ENCODE peak calls at places on chromosomes 1 and 21, in four cellular contexts. N is K562, D is GM12878, C is HCT116. Y is an unnamed sample.

GRCh38 chr1:180213401-180214177 is 16.5 kb upstream of the LHX4 start:
- DNase-seq in D (peak; percentile 20), C (no peak), N (peak; percentile 100), Y (no peak)

GRCh38 chr1:109874445-109874844 is 36.2 kb upstream of the CSF1 start:
- DNase-seq in D (no peak), N (no peak), C (no peak), Y (no peak)

GRCh38 chr1:174800221-174800791 is 199.4 kb upstream of the CACYBP start:
- DNase-seq in C (no peak), D (no peak), N (no peak), Y (no peak)

GRCh38 chr1:161228032-161228431 is 2.2 kb downstream of the TOMM40L start:
- DNase-seq in N (no peak), D (no peak), C (no peak), Y (no peak)

GRCh38 chr1:25912076-25912831 is 6.0 kb upstream of the STMN1 start:
- DNase-seq in N (no peak), D (no peak), C (no peak), Y (no peak)

GRCh38 chr1:29691499-29691898 is 455.2 kb downstream of the PTPRU start:
- DNase-seq in N (no peak), C (no peak), D (no peak), Y (no peak)

GRCh38 chr1:83818916-83819315 is 180.0 kb downstream of the TTLL7 start:
- DNase-seq in N (no peak), D (no peak), C (no peak), Y (no peak)

GRCh38 chr1:150066838-150067183 is 765 bp upstream of the VPS45 start:
- DNase-seq in C (no peak), N (peak; percentile 41), D (peak; percentile 12), Y (peak; percentile 50)

GRCh38 chr1:231919900-231920299 is 293.3 kb downstream of the DISC1 start:
- DNase-seq in N (no peak), D (no peak), C (no peak), Y (no peak)

GRCh38 chr1:180154003-180154324 is 705 bp upstream of the QSOX1 start:
- DNase-seq in D (no peak), C (no peak), N (no peak), Y (no peak)

GRCh38 chr1:13956386-13956785 is 256.4 kb downstream of the PRDM2 start:
- DNase-seq in N (no peak), D (no peak), C (no peak), Y (no peak)

GRCh38 chr1:213793482-213794067 is 194.2 kb upstream of the PROX1 start:
- DNase-seq in N (no peak), D (no peak), C (no peak), Y (no peak)

GRCh38 chr1:180680558-180681144 is 48.8 kb downstream of the XPR1 start:
- DNase-seq in D (no peak), N (no peak), C (no peak), Y (no peak)

GRCh38 chr1:86489242-86489878 is 20.6 kb downstream of the CLCA1 start:
- DNase-seq in N (no peak), C (no peak), D (no peak), Y (no peak)

GRCh38 chr21:14842641-14843040 is 222.2 kb downstream of the NRIP1 start:
- DNase-seq in C (no peak), D (no peak), N (no peak), Y (no peak)

GRCh38 chr1:17194133-17194475 is 10.8 kb upstream of the PADI1 start:
- DNase-seq in C (no peak), D (no peak), N (no peak), Y (no peak)

GRCh38 chr1:18540136-18540765 is 59.5 kb downstream of the KLHDC7A start:
- DNase-seq in D (no peak), C (no peak), N (no peak), Y (no peak)

GRCh38 chr1:180219776-180220175 is 10.3 kb upstream of the LHX4 start:
- DNase-seq in C (no peak), D (no peak), N (no peak), Y (no peak)

GRCh38 chr1:154176341-154176740 is 15.6 kb downstream of the TPM3 start:
- DNase-seq in D (no peak), N (no peak), C (no peak), Y (no peak)

GRCh38 chr1:86503477-86504129 is 34.9 kb downstream of the CLCA1 start:
- DNase-seq in C (no peak), N (no peak), D (no peak), Y (no peak)

GRCh38 chr1:155719703-155720102 is 30.8 kb downstream of the DAP3 start:
- DNase-seq in N (no peak), D (no peak), C (no peak), Y (no peak)

GRCh38 chr1:177082855-177083741 is 81.4 kb downstream of the ASTN1 start:
- DNase-seq in C (no peak), D (no peak), N (no peak), Y (no peak)

DNA sequence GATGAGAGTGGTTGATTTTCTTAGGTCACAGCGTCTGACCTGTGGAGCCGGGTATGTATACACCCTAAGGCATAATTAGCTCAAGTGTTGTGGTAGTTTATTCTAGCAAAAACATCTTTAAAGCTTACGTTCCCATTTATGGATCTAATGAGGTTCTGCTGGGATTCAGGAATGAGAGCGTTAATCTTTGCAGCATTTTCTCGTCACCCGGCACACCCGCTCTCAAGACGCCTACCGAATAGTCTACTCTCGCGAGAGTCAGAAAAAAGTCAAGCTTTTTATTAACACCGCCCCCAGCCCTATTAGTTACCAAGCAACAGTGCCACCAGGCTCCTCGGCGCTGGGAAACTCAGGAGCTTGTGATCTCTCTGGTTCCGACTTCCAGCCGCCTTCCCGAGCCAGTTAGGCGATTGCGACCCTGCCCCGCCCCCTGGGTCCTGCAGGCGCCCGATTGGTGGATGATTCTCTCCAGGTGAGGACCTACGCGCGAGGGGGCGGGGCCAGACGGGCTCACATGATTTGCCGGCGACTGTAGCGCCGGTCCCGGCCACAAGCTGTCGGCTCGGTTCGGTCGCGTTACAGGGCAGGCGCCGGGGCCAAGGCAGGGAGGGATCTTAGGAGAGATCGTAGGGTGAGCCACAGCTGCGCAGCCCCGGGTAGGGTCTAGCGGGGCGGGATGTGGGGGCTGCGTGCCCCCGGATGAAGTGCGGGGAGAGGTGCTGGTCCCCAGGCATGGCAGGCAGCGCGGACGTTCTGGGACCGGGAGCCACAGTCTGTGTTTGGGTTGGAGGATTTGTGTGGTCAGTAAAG is at the start of gene PFKFB2:
- DNase-seq in D (peak; percentile 66), C (peak; percentile 99), N (peak; percentile 99), Y (peak; percentile 100)
- TF ChIP-seq ZNF274 in D (no peak), C (no peak), N (no peak), Y (no peak)

DNA sequence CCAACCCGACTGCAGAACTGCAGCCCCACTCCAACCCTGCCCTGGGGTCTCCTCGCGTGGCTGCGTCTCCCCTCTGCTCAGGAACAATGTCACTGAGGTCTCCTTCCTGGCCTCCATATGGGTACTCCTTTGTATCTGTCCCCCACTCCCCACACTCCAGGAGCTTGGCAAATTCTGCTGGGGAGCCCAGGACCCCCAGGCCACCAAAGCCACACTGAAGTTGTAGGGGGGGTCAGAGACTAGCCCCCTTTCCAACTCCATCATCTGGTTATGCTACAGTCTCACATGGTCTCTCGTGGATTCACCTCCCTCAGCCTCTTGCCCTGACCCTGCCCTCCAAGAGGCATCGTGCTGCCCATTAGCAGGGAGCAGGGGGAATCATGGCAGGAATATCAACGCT is 86.6 kb downstream of the MIS18A start:
- DNase-seq in D (no peak), N (no peak), C (no peak), Y (no peak)
- H3K9ac ChIP-seq in D (no peak overlapping the region), N (no peak overlapping the region), C (no peak overlapping the region), Y (no peak overlapping the region)

GRCh38 chr1:235919797-235920475 is 53.2 kb upstream of the LYST start:
- DNase-seq in D (no peak), C (no peak), N (no peak), Y (peak; percentile 86)
- TF ChIP-seq YY1 in D (no peak), C (no peak), N (no peak), Y (no peak)

GRCh38 chr1:168726311-168726710 is 2.7 kb downstream of the DPT start:
- DNase-seq in N (no peak), D (no peak), C (no peak), Y (no peak)
- TF ChIP-seq ZNF274 in N (no peak), D (no peak), C (no peak), Y (no peak)

GRCh38 chr1:39925727-39926342 is 24.1 kb upstream of the MYCL start:
- DNase-seq in C (no peak), N (no peak), D (no peak), Y (no peak)

GRCh38 chr1:39926343-39926769 is 24.6 kb upstream of the MYCL start:
- DNase-seq in C (no peak), D (no peak), N (no peak), Y (no peak)

GRCh38 chr1:39917825-39918224 is 16.1 kb upstream of the MYCL start:
- DNase-seq in N (no peak), D (no peak), C (no peak), Y (no peak)

GRCh38 chr1:39919545-39919944 is 17.8 kb upstream of the MYCL start:
- DNase-seq in C (peak; percentile 68), N (peak; percentile 87), D (peak; percentile 35), Y (peak; percentile 83)

GRCh38 chr1:39922139-39922757 is 20.5 kb upstream of the MYCL start:
- DNase-seq in D (no peak), C (no peak), N (no peak), Y (peak; percentile 85)
- H3K9ac ChIP-seq in D (no peak overlapping the region), C (no peak overlapping the region), N (no peak overlapping the region), Y (no peak overlapping the region)

DNA sequence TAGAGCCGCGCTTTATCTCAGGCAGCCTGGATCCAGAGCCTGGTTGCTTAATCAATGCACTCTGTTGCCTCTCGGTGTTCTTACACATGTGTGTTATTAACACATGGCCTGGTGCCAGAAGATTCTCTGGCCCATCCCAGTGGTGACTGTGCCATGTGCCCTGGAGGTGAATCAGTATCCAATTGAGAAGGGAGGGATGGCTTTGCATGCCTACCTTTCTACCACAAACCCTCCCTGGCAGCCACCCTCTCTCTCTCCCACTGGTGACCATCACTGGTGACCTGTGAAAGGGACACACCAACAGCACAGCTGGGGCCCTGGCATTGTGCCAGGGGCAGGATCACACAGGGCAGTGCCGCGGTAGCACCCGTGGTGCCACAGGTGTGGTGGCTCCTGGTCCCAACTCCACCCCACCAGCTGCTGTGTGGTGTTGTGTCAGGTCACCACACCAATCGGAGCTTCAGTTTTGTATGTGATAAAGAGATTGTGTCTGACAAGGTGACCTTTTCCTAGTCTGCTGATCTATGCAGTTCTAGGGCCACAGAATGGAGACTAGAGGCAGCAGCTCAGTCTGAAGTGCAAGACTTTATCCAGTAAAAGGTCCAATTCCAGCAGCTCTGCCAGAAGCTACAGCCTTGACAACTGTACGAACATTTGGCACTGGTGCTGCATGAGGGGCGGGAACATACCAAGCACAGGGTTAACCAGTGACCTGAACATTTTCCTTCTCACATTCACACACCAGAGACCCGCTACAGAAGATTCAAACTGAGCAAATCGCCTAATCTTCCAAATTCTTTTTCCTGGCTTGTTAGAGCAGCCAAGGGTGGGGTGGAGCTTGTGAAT is 9.1 kb downstream of the FMO1 start:
- DNase-seq in C (no peak), N (no peak), D (no peak), Y (no peak)
- TF ChIP-seq YY1 in C (no peak), N (no peak), D (no peak), Y (no peak)

GRCh38 chr21:36400719-36401118 is 15.5 kb downstream of the CHAF1B start:
- DNase-seq in C (no peak), N (no peak), D (no peak), Y (no peak)
- TF ChIP-seq ZNF274 in C (no peak), N (no peak), D (no peak), Y (no peak)